ENCODE peak calls at places on chromosomes 16 and 17, in four cellular contexts. X is GM12878, V is K562, F is HepG2. G is an unnamed sample.
A peak's percentile ranks its signal among the peaks of the same experiment; 100 is the strongest.

GRCh38 chr16:55393976-55394375 is 70.0 kb downstream of the IRX6 start:
- DNase-seq in X (no peak), V (no peak), F (no peak), G (no peak)

GRCh38 chr16:19338335-19338734 is 52.8 kb downstream of the CLEC19A start:
- DNase-seq in X (no peak), V (peak; percentile 64), F (no peak), G (no peak)

GRCh38 chr16:56549744-56550385 is 15.0 kb upstream of the MT4 start:
- DNase-seq in X (no peak), V (no peak), F (no peak), G (no peak)

GRCh38 chr17:71081666-71082065 is 912.3 kb downstream of the KCNJ2 start:
- DNase-seq in X (no peak), V (no peak), F (no peak), G (no peak)

GRCh38 chr16:87279094-87279658 is 38.0 kb downstream of the C16orf95 start:
- DNase-seq in X (no peak), V (no peak), F (no peak), G (no peak)

GRCh38 chr17:60524463-60525346 is 1.3 kb downstream of the APPBP2 start:
- DNase-seq in X (no peak), V (no peak), F (no peak), G (peak; percentile 25)

GRCh38 chr17:51298508-51299371 is 38.4 kb downstream of the UTP18 start:
- DNase-seq in X (no peak), V (peak; percentile 55), F (peak; percentile 76), G (peak; percentile 65)

GRCh38 chr17:57819867-57820266 is 30.0 kb downstream of the MRPS23 start:
- DNase-seq in X (no peak), V (no peak), F (no peak), G (no peak)

GRCh38 chr16:3121843-3122467 is 9.6 kb downstream of the ZNF205 start:
- DNase-seq in X (no peak), V (no peak), F (no peak), G (no peak)

GRCh38 chr17:7351665-7352558 is at the start of gene KCTD11:
- DNase-seq in X (no peak), V (peak; percentile 91), F (peak; percentile 73), G (peak; percentile 89)

GRCh38 chr16:68417711-68418301 is 30.5 kb downstream of the SMPD3 start:
- DNase-seq in X (peak; percentile 73), V (peak; percentile 25), F (no peak), G (no peak)

DNA sequence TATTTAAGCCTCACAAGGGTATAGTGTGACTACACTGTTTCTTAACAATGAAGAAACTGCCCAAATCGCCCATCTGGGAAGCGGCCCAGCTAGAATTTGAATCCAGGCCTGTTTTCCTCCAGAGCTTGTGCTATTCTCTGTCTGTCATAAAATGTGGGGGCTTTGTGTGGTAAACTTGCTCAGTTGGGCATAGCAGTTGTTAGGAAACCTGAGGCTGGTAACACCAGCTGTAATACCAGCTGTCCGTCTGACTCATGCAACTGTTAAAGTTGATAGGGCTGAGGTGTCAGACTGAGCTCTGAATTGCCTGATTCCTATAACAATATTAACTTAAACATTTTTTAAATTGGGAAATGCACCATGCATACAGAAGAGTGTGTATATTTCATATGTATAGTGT is 9.3 kb downstream of the NOD2 start:
- DNase-seq in X (no peak), V (no peak), F (no peak), G (no peak)
- H3K9ac ChIP-seq in X (no peak overlapping the region), V (no peak overlapping the region), F (no peak overlapping the region), G (no peak overlapping the region)

DNA sequence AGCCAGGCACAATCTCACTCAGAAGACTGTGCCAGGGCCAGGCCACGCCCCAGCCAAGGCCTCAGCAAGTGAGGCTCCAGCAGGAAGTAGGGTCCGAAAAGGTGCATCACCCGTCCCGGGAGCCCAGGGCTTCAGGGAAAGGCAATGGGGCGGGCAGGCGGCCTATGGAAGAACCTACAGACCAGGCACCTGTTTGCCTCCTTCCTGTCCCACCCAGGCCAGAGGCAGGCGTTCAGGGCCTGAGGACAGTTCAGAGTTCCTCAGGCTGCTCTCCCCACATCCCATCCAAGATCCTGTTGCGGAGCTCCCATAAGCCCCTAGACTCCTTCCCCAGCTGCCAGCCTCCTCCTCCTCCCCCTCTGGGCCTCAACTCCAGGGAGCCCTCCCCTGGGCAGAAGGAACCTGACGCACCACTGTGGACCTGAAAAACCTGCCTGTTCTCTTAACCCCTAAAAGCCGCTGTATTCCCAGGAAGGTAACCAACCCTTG is 2.3 kb downstream of the CLUH start:
- DNase-seq in X (peak; percentile 23), V (no peak), F (no peak), G (no peak)
- TF ChIP-seq FOXM1 in X (no peak), V (no peak), F (no peak), G (no peak)

DNA sequence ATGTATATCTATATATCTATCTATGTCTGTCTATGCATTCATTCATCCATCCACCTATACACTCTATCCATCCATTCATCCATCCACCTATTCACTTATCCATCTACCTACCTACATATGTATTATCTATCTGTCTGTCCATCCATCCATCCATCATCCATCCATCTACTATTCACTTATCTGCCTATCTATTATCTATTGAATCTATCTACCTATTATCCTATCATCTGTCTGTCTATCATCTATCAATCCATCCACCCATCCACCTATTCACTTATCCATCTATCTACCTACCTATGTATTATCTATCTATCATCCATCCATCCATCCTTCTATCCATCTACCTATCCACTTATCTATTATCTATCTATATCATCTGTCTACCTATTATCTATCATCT is 302.3 kb downstream of the SHISA9 start:
- DNase-seq in X (no peak), V (no peak), F (no peak), G (no peak)
- H3K9ac ChIP-seq in X (no peak overlapping the region), V (no peak overlapping the region), F (no peak overlapping the region), G (no peak overlapping the region)

GRCh38 chr17:76134911-76135809 is 5.9 kb downstream of the FOXJ1 start:
- DNase-seq in X (no peak), V (no peak), F (no peak), G (no peak)
- TF ChIP-seq FOXM1 in X (no peak), V (no peak), F (no peak), G (no peak)

GRCh38 chr17:32555611-32556310 is 69.0 kb downstream of the CDK5R1 start:
- DNase-seq in X (no peak), V (no peak), F (no peak), G (no peak)

GRCh38 chr17:32563583-32563982 is 76.8 kb downstream of the CDK5R1 start:
- DNase-seq in X (no peak), V (no peak), F (no peak), G (no peak)

GRCh38 chr17:32553168-32553567 is 66.4 kb downstream of the CDK5R1 start:
- DNase-seq in X (no peak), V (no peak), F (no peak), G (no peak)

GRCh38 chr17:32558997-32559650 is 72.3 kb downstream of the CDK5R1 start:
- DNase-seq in X (peak; percentile 92), V (peak; percentile 54), F (no peak), G (peak; percentile 32)

GRCh38 chr17:32558328-32558955 is 71.6 kb downstream of the CDK5R1 start:
- DNase-seq in X (peak; percentile 51), V (no peak), F (no peak), G (no peak)
- H3K9ac ChIP-seq in X (peak overlapping the region; percentile 41), V (no peak overlapping the region), F (no peak overlapping the region), G (no peak overlapping the region)

GRCh38 chr16:76193851-76194620 is 83.2 kb upstream of the CNTNAP4 start:
- DNase-seq in X (no peak), V (no peak), F (no peak), G (no peak)
- TF ChIP-seq FOXM1 in X (no peak), V (no peak), F (no peak), G (no peak)

DNA sequence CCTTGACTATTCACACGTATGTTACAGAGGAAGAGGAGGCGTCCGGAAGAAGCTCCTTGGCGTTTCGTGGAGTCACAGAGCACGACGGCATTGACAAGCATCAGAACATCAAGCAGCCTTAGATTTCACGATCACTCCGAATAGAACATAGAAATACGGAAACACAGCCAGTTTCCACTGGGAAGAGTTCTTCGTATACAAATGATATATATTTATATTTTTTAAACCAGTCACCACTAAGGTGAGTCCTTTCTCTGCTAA is 3.1 kb downstream of the CBLN1 start:
- DNase-seq in X (no peak), V (no peak), F (no peak), G (no peak)
- H3K9ac ChIP-seq in X (no peak overlapping the region), V (no peak overlapping the region), F (no peak overlapping the region), G (no peak overlapping the region)

GRCh38 chr16:12300946-12301500 is 324.5 kb downstream of the SNX29 start:
- DNase-seq in X (no peak), V (no peak), F (no peak), G (no peak)

GRCh38 chr16:12296991-12297390 is 320.5 kb downstream of the SNX29 start:
- DNase-seq in X (no peak), V (no peak), F (no peak), G (no peak)

GRCh38 chr16:12303649-12304048 is 327.1 kb downstream of the SNX29 start:
- DNase-seq in X (no peak), V (no peak), F (no peak), G (no peak)

GRCh38 chr16:12298285-12298684 is 321.8 kb downstream of the SNX29 start:
- DNase-seq in X (no peak), V (no peak), F (no peak), G (no peak)

GRCh38 chr16:12300490-12300889 is 324.0 kb downstream of the SNX29 start:
- DNase-seq in X (no peak), V (no peak), F (no peak), G (no peak)
- TF ChIP-seq FOXM1 in X (no peak), V (no peak), F (no peak), G (no peak)

DNA sequence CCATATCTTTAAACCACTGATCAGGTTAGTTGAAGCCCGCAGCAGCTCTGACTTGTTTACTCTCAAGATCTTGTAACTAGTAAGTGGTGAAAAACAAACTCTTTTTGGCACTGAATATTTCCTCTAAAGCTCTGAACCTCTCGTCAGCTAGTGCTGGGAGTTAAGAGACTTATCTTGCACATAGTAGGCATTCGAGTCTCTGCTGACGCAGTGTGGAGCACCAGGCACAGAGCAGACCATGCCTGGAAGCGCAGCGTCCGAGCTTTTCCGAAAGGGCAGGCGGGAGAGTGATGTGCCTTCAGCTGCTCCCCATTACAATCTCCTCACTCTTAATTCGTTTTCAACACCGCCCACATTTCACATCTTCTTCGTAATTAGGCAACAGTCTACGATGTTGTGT is 63.0 kb downstream of the SMG6 start:
- DNase-seq in X (no peak), V (no peak), F (no peak), G (no peak)
- H3K9ac ChIP-seq in X (peak overlapping the region; percentile 91), V (no peak overlapping the region), F (no peak overlapping the region), G (no peak overlapping the region)